ENCODE peak calls at places on chromosomes 3 and 15, in seven cellular contexts. One of them, this sample, is unnamed.

GRCh38 chr3:37183976-37184375 is 9.6 kb upstream of the LRRFIP2 start:
- DNase-seq in GM12878: no peak
- DNase-seq in K562: no peak
- DNase-seq in H1: no peak
- DNase-seq in HCT116: no peak
- DNase-seq in SK-N-SH: no peak
- DNase-seq in HepG2: no peak
- DNase-seq in this sample: no peak

GRCh38 chr3:49158792-49159191 is 7.3 kb downstream of the CCDC71 start:
- DNase-seq in HepG2: no peak
- DNase-seq in HCT116: no peak
- DNase-seq in H1: no peak
- DNase-seq in K562: no peak
- DNase-seq in GM12878: no peak
- DNase-seq in SK-N-SH: no peak
- DNase-seq in this sample: no peak

GRCh38 chr3:58198362-58198761 is 12.4 kb downstream of the DNASE1L3 start:
- DNase-seq in K562: no peak
- DNase-seq in H1: no peak
- DNase-seq in SK-N-SH: no peak
- DNase-seq in GM12878: no peak
- DNase-seq in HCT116: no peak
- DNase-seq in HepG2: no peak
- DNase-seq in this sample: no peak

GRCh38 chr3:133040696-133041523 is 2.7 kb downstream of the TMEM108 start:
- DNase-seq in GM12878: peak
- DNase-seq in HCT116: peak
- DNase-seq in H1: peak
- DNase-seq in SK-N-SH: peak
- DNase-seq in HepG2: peak
- DNase-seq in K562: peak
- DNase-seq in this sample: peak

GRCh38 chr3:42043116-42043796 is 47.9 kb upstream of the TRAK1 start:
- DNase-seq in K562: no peak
- DNase-seq in H1: no peak
- DNase-seq in GM12878: no peak
- DNase-seq in SK-N-SH: peak
- DNase-seq in HepG2: peak
- DNase-seq in HCT116: no peak
- DNase-seq in this sample: no peak

GRCh38 chr3:42735609-42736008 is 33.0 kb upstream of the HHATL start:
- DNase-seq in HCT116: no peak
- DNase-seq in GM12878: no peak
- DNase-seq in K562: no peak
- DNase-seq in SK-N-SH: no peak
- DNase-seq in H1: no peak
- DNase-seq in HepG2: no peak
- DNase-seq in this sample: no peak

GRCh38 chr15:81856627-81857026 is 189.2 kb downstream of the MEX3B start:
- DNase-seq in GM12878: no peak
- DNase-seq in H1: no peak
- DNase-seq in K562: no peak
- DNase-seq in HepG2: no peak
- DNase-seq in SK-N-SH: no peak
- DNase-seq in HCT116: no peak
- DNase-seq in this sample: peak

GRCh38 chr3:184240384-184241140 is 8.2 kb downstream of the ALG3 start:
- DNase-seq in HCT116: no peak
- DNase-seq in K562: peak
- DNase-seq in HepG2: no peak
- DNase-seq in GM12878: no peak
- DNase-seq in SK-N-SH: no peak
- DNase-seq in H1: no peak
- DNase-seq in this sample: peak

GRCh38 chr15:61671736-61672135 is 388.5 kb downstream of the VPS13C start:
- DNase-seq in H1: no peak
- DNase-seq in GM12878: no peak
- DNase-seq in HCT116: no peak
- DNase-seq in HepG2: no peak
- DNase-seq in K562: no peak
- DNase-seq in SK-N-SH: no peak
- DNase-seq in this sample: no peak

GRCh38 chr15:49645937-49646336 is 25.1 kb downstream of the DTWD1 start:
- DNase-seq in GM12878: no peak
- DNase-seq in HepG2: peak
- DNase-seq in HCT116: no peak
- DNase-seq in K562: peak
- DNase-seq in H1: no peak
- DNase-seq in SK-N-SH: no peak
- DNase-seq in this sample: no peak

GRCh38 chr3:123083446-123084124 is 16.8 kb downstream of the PDIA5 start:
- DNase-seq in HCT116: no peak
- DNase-seq in SK-N-SH: no peak
- DNase-seq in K562: no peak
- DNase-seq in GM12878: no peak
- DNase-seq in HepG2: no peak
- DNase-seq in H1: no peak
- DNase-seq in this sample: no peak

DNA sequence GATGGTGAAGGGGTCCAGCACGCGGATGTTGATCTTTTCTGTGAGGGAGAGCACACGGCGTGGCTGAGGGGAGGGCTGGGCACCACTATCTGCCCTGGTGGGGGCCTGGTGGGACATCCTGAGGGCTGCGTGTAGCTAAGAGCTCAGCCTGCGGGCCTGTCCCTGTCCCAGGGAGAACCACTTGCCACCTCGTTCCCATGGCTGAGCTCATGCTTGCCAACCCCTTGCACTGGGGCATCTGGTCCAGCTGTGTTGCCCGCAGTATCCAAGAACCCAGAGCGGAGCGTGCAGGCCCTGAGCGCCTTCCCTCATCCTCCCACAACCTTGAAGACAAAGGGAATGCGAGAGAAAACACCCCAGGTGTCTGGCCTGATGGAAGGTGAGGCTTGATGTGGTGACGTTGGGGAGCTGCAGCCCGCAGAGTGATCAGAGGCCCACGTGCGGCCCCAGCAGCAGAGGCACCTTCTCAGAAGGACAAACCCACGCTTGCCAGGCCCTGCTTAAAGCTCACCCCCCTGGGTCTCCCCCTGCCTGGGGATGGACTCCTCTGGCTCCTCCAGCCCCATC is 28.9 kb downstream of the TKT start:
- DNase-seq in H1: no peak
- DNase-seq in HCT116: no peak
- DNase-seq in SK-N-SH: peak
- DNase-seq in HepG2: no peak
- DNase-seq in K562: no peak
- DNase-seq in GM12878: no peak
- DNase-seq in this sample: no peak
- TF ChIP-seq JUND in H1: no peak
- TF ChIP-seq JUND in HCT116: no peak
- TF ChIP-seq JUND in SK-N-SH: no peak
- TF ChIP-seq JUND in HepG2: no peak
- TF ChIP-seq JUND in K562: no peak
- TF ChIP-seq JUND in GM12878: no peak
- TF ChIP-seq JUND in this sample: no peak

GRCh38 chr3:179179256-179179655 is 31.1 kb downstream of the PIK3CA start:
- DNase-seq in HepG2: no peak
- DNase-seq in GM12878: no peak
- DNase-seq in K562: no peak
- DNase-seq in SK-N-SH: no peak
- DNase-seq in HCT116: no peak
- DNase-seq in H1: no peak
- DNase-seq in this sample: no peak
- TF ChIP-seq JUND in HepG2: no peak
- TF ChIP-seq JUND in GM12878: no peak
- TF ChIP-seq JUND in K562: no peak
- TF ChIP-seq JUND in SK-N-SH: no peak
- TF ChIP-seq JUND in HCT116: no peak
- TF ChIP-seq JUND in H1: no peak
- TF ChIP-seq JUND in this sample: no peak

GRCh38 chr15:101692799-101693198 is 31.5 kb downstream of the TARS3 start:
- DNase-seq in HCT116: no peak
- DNase-seq in H1: no peak
- DNase-seq in K562: no peak
- DNase-seq in GM12878: no peak
- DNase-seq in SK-N-SH: no peak
- DNase-seq in HepG2: no peak
- DNase-seq in this sample: no peak
- TF ChIP-seq JUND in HCT116: no peak
- TF ChIP-seq JUND in H1: no peak
- TF ChIP-seq JUND in K562: no peak
- TF ChIP-seq JUND in GM12878: no peak
- TF ChIP-seq JUND in SK-N-SH: no peak
- TF ChIP-seq JUND in HepG2: no peak
- TF ChIP-seq JUND in this sample: no peak

GRCh38 chr3:125160911-125161371 is 51.6 kb downstream of the SLC12A8 start:
- DNase-seq in H1: no peak
- DNase-seq in HCT116: no peak
- DNase-seq in K562: no peak
- DNase-seq in HepG2: no peak
- DNase-seq in SK-N-SH: no peak
- DNase-seq in GM12878: no peak
- DNase-seq in this sample: no peak
- TF ChIP-seq JUND in H1: no peak
- TF ChIP-seq JUND in HCT116: no peak
- TF ChIP-seq JUND in K562: no peak
- TF ChIP-seq JUND in HepG2: no peak
- TF ChIP-seq JUND in SK-N-SH: no peak
- TF ChIP-seq JUND in GM12878: no peak
- TF ChIP-seq JUND in this sample: no peak

DNA sequence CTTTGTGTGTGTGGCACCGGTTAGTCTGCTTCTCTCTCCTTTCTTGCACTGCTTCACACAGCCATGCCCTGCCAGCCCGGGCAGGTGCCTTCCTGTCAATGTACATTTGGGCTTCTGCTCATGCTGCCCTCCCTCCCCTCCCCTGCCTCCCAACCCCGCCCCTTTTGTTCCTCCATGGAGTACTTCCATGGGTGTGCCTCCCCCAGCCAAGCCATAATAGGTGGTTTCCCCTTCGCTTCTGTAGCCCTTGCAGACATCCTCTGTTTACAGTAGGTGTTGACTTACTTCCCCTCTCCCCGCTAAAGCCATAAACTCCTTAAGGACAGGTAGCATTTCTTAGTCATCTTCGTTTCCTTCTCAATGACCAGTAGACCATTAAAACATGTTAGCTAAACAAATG is 31.8 kb upstream of the CRTC3 start:
- DNase-seq in HCT116: no peak
- DNase-seq in SK-N-SH: no peak
- DNase-seq in K562: no peak
- DNase-seq in H1: no peak
- DNase-seq in HepG2: no peak
- DNase-seq in GM12878: no peak
- DNase-seq in this sample: no peak
- TF ChIP-seq JUND in HCT116: no peak
- TF ChIP-seq JUND in SK-N-SH: no peak
- TF ChIP-seq JUND in K562: no peak
- TF ChIP-seq JUND in H1: no peak
- TF ChIP-seq JUND in HepG2: no peak
- TF ChIP-seq JUND in GM12878: no peak
- TF ChIP-seq JUND in this sample: no peak